ENCODE peak calls at places on chromosome 5, in ten cellular contexts. O, A, E, Y, X, T, P, G, Z and H are unnamed samples.
A peak's percentile ranks its signal among the peaks of the same experiment; 100 is the strongest.

GRCh38 chr5:55816342-55816741 is 34.8 kb upstream of the IL31RA start:
- DNase-seq in O (no peak), A (no peak), E (no peak), Y (no peak), X (no peak), T (no peak), P (no peak), G (no peak), Z (no peak), H (no peak)

GRCh38 chr5:6442333-6442732 is 6.3 kb upstream of the UBE2QL1 start:
- DNase-seq in O (no peak), A (no peak), E (no peak), Y (no peak), X (no peak), T (no peak), P (no peak), G (no peak), Z (no peak), H (no peak)

GRCh38 chr5:169788168-169788567 is 151.1 kb downstream of the DOCK2 start:
- DNase-seq in O (peak; percentile 32), A (no peak), E (no peak), Y (no peak), X (no peak), T (no peak), P (no peak), G (no peak), Z (no peak), H (no peak)

GRCh38 chr5:159061834-159062530 is 37.7 kb downstream of the EBF1 start:
- DNase-seq in O (no peak), A (no peak), E (no peak), Y (no peak), X (no peak), T (no peak), P (no peak), G (no peak), Z (no peak), H (no peak)

GRCh38 chr5:30804739-30805313 is 388.7 kb upstream of the CDH6 start:
- DNase-seq in O (no peak), A (no peak), E (peak; percentile 10), Y (no peak), X (no peak), T (no peak), P (no peak), G (no peak), Z (no peak), H (no peak)

GRCh38 chr5:148384389-148384756 is 615 bp downstream of the FBXO38 start:
- DNase-seq in O (no peak), A (no peak), E (no peak), Y (no peak), X (peak; percentile 6), T (no peak), P (no peak), G (no peak), Z (no peak), H (no peak)

GRCh38 chr5:153965102-153965645 is 73.5 kb downstream of the FAM114A2 start:
- DNase-seq in O (peak; percentile 48), A (peak; percentile 42), E (peak; percentile 33), Y (peak; percentile 7), X (peak; percentile 73), T (peak; percentile 24), P (no peak), G (no peak), Z (peak; percentile 13), H (no peak)

GRCh38 chr5:658103-658502 is 35.0 kb downstream of the TPPP start:
- DNase-seq in O (peak; percentile 81), A (no peak), E (no peak), Y (no peak), X (no peak), T (no peak), P (no peak), G (no peak), Z (no peak), H (no peak)

GRCh38 chr5:96911139-96911538 is 24.7 kb upstream of the LNPEP start:
- DNase-seq in O (no peak), A (no peak), E (no peak), Y (no peak), X (no peak), T (no peak), P (no peak), G (no peak), Z (no peak), H (no peak)

GRCh38 chr5:66643383-66643782 is 47.2 kb downstream of the MAST4 start:
- DNase-seq in O (no peak), A (peak; percentile 13), E (no peak), Y (no peak), X (peak; percentile 48), T (no peak), P (no peak), G (no peak), Z (no peak), H (no peak)

GRCh38 chr5:137753227-137753985 is 757 bp downstream of the HNRNPA0 start:
- DNase-seq in O (no peak), A (no peak), E (no peak), Y (peak; percentile 55), X (no peak), T (peak; percentile 45), P (peak; percentile 92), G (peak; percentile 64), Z (peak; percentile 45), H (peak; percentile 74)

GRCh38 chr5:110413856-110414255 is 312.6 kb downstream of the TMEM232 start:
- DNase-seq in O (no peak), A (no peak), E (no peak), Y (no peak), X (no peak), T (no peak), P (no peak), G (no peak), Z (no peak), H (no peak)

GRCh38 chr5:122942164-122942914 is 94.2 kb downstream of the PPIC start:
- DNase-seq in O (no peak), A (peak; percentile 11), E (no peak), Y (no peak), X (no peak), T (no peak), P (no peak), G (no peak), Z (no peak), H (no peak)

GRCh38 chr5:137629646-137630045 is 106.2 kb downstream of the KLHL3 start:
- DNase-seq in O (peak; percentile 46), A (peak; percentile 38), E (no peak), Y (no peak), X (peak; percentile 32), T (no peak), P (no peak), G (no peak), Z (peak; percentile 9), H (no peak)

GRCh38 chr5:112847306-112847705 is 13.8 kb upstream of the SRP19 start:
- DNase-seq in O (no peak), A (no peak), E (no peak), Y (no peak), X (no peak), T (no peak), P (no peak), G (no peak), Z (no peak), H (no peak)

GRCh38 chr5:109803854-109804253 is 114.1 kb downstream of the MAN2A1 start:
- DNase-seq in O (no peak), A (no peak), E (no peak), Y (no peak), X (no peak), T (no peak), P (no peak), G (no peak), Z (no peak), H (no peak)

GRCh38 chr5:122880749-122881148 is 35.3 kb downstream of the SNX24 start:
- DNase-seq in O (no peak), A (no peak), E (no peak), Y (no peak), X (no peak), T (no peak), P (no peak), G (no peak), Z (no peak), H (no peak)

GRCh38 chr5:141716009-141716408 is 34.0 kb upstream of the ARAP3 start:
- DNase-seq in O (no peak), A (no peak), E (no peak), Y (no peak), X (no peak), T (no peak), P (no peak), G (no peak), Z (no peak), H (peak; percentile 87)

GRCh38 chr5:173010021-173010420 is 26.4 kb downstream of the ATP6V0E1 start:
- DNase-seq in O (no peak), A (no peak), E (no peak), Y (peak; percentile 28), X (no peak), T (no peak), P (no peak), G (no peak), Z (no peak), H (no peak)

GRCh38 chr5:179260324-179261070 is 84.8 kb downstream of the ADAMTS2 start:
- DNase-seq in O (no peak), A (no peak), E (no peak), Y (no peak), X (no peak), T (no peak), P (peak; percentile 57), G (no peak), Z (no peak), H (peak; percentile 55)

GRCh38 chr5:132138260-132138659 is 64.7 kb downstream of the CSF2 start:
- DNase-seq in O (no peak), A (no peak), E (no peak), Y (no peak), X (no peak), T (no peak), P (no peak), G (no peak), Z (no peak), H (no peak)

GRCh38 chr5:56211298-56211865 is 21.7 kb downstream of the ANKRD55 start:
- DNase-seq in O (peak; percentile 21), A (no peak), E (no peak), Y (no peak), X (no peak), T (no peak), P (no peak), G (no peak), Z (no peak), H (no peak)

GRCh38 chr5:135718151-135718550 is 116.3 kb upstream of the SLC25A48 start:
- DNase-seq in O (no peak), A (no peak), E (no peak), Y (no peak), X (no peak), T (no peak), P (no peak), G (no peak), Z (no peak), H (no peak)

GRCh38 chr5:140694276-140694675 is 3.0 kb downstream of the HARS2 start:
- DNase-seq in O (no peak), A (no peak), E (no peak), Y (no peak), X (no peak), T (no peak), P (no peak), G (no peak), Z (no peak), H (no peak)

GRCh38 chr5:111806150-111806549 is 49.2 kb upstream of the NREP start:
- DNase-seq in O (no peak), A (no peak), E (no peak), Y (no peak), X (no peak), T (no peak), P (no peak), G (no peak), Z (no peak), H (no peak)

GRCh38 chr5:22708770-22709328 is 144.3 kb downstream of the CDH12 start:
- DNase-seq in O (no peak), A (no peak), E (no peak), Y (no peak), X (no peak), T (no peak), P (no peak), G (no peak), Z (no peak), H (no peak)

GRCh38 chr5:133932441-133933168 is 35.8 kb downstream of the C5orf15 start:
- DNase-seq in O (no peak), A (no peak), E (peak; percentile 41), Y (no peak), X (no peak), T (no peak), P (peak; percentile 60), G (no peak), Z (no peak), H (no peak)